ENCODE peak calls at places on chromosomes 11 and 22, in six cellular contexts. One of them, this sample, is unnamed. For H3K4me1, the result is how much of the 10 kb centered on the place peaks cover.

GRCh38 chr11:418343-419247 is 3.8 kb upstream of the SIGIRR start:
- DNase-seq in GM12878: no peak
- DNase-seq in neuronal stem cell: no peak
- DNase-seq in lower lobe of right lung: peak
- DNase-seq in K562: no peak
- DNase-seq in GM23338: no peak
- DNase-seq in this sample: no peak

GRCh38 chr11:68312117-68312779 is at the start of gene LRP5:
- DNase-seq in GM12878: no peak
- DNase-seq in K562: peak
- DNase-seq in lower lobe of right lung: no peak
- DNase-seq in neuronal stem cell: no peak
- DNase-seq in GM23338: peak
- DNase-seq in this sample: no peak

GRCh38 chr11:3108183-3108721 is 51.0 kb upstream of the CARS1 start:
- DNase-seq in GM12878: no peak
- DNase-seq in neuronal stem cell: no peak
- DNase-seq in K562: no peak
- DNase-seq in lower lobe of right lung: peak
- DNase-seq in GM23338: no peak
- DNase-seq in this sample: no peak

GRCh38 chr11:61963282-61964057 is 4.0 kb downstream of the FTH1 start:
- DNase-seq in lower lobe of right lung: no peak
- DNase-seq in GM23338: no peak
- DNase-seq in GM12878: peak
- DNase-seq in neuronal stem cell: no peak
- DNase-seq in K562: no peak
- DNase-seq in this sample: no peak

GRCh38 chr22:19121631-19122142 is 525 bp downstream of the DGCR2 start:
- DNase-seq in lower lobe of right lung: peak
- DNase-seq in GM12878: no peak
- DNase-seq in GM23338: peak
- DNase-seq in neuronal stem cell: peak
- DNase-seq in K562: peak
- DNase-seq in this sample: peak

GRCh38 chr11:45089845-45090499 is 56.5 kb upstream of the PRDM11 start:
- DNase-seq in GM23338: peak
- DNase-seq in lower lobe of right lung: no peak
- DNase-seq in neuronal stem cell: no peak
- DNase-seq in K562: no peak
- DNase-seq in GM12878: no peak
- DNase-seq in this sample: no peak

GRCh38 chr11:18229501-18229900 is 7.1 kb downstream of the SAA4 start:
- DNase-seq in K562: no peak
- DNase-seq in lower lobe of right lung: no peak
- DNase-seq in GM12878: peak
- DNase-seq in GM23338: no peak
- DNase-seq in neuronal stem cell: no peak
- DNase-seq in this sample: no peak

GRCh38 chr11:102007567-102008437 is 39.4 kb upstream of the CFAP300 start:
- DNase-seq in K562: peak
- DNase-seq in GM23338: peak
- DNase-seq in lower lobe of right lung: no peak
- DNase-seq in neuronal stem cell: peak
- DNase-seq in GM12878: peak
- DNase-seq in this sample: no peak

DNA sequence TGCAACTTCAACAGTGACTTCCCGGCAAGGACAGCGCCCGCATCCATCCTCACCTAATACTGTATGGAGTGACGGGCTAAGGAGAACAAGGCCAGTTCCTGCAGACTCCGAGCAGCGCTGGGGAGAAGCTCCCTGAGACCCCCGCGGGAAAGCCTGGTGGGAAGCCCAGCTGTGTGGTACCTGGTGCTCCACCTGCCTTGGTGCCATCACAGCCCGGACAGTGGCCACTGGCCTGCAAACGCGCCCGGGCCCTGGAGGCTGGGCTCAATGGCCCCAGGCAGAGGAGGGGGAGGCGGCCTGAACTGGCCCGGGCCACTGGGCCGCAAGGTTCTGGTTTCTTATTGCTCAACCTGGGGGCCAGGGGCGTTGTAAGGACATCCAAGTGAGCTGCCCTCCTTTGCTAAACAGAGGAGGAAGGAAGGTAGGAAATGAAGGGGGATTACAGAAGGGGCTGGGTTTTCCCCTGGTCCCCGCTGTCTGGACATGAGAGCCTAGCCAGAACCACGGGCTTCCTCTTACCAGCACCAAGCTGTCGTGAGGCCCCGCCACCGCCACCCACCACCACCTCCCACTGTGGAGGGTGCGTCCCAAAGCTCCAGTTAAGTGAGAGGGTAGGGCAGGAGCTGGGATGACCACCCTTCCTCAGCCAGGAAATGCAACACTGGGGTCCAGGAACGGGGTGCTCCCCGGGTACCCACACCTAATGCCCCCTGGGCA is 8.5 kb upstream of the CDC42BPG start:
- DNase-seq in GM12878: no peak
- DNase-seq in GM23338: no peak
- DNase-seq in K562: no peak
- DNase-seq in neuronal stem cell: no peak
- DNase-seq in lower lobe of right lung: no peak
- DNase-seq in this sample: no peak
- H3K4me1 ChIP-seq in GM12878: half or more
- H3K4me1 ChIP-seq in GM23338: under half
- H3K4me1 ChIP-seq in K562: half or more
- H3K4me1 ChIP-seq in neuronal stem cell: under half
- H3K4me1 ChIP-seq in lower lobe of right lung: half or more
- H3K4me1 ChIP-seq in this sample: half or more

DNA sequence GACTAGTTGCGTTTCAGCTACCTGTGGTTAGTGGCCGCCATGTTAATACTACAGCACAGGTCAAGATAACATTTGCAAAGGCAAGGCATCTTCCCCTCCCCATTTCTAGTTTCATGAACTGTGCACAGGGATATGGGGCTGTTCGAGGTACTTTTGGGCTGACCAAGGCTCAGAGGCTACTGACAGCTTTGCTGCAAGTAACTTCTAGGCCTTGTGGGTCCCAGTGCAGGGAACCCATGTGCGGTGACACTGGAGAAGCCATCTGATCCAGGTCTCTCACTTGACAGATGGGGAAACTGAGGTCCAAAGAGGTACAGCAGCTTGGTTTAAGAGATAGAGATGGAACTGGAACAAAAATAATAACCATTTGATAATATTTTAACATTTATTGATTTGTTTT is 13.6 kb downstream of the TIMP3 start:
- DNase-seq in GM12878: no peak
- DNase-seq in GM23338: no peak
- DNase-seq in neuronal stem cell: no peak
- DNase-seq in lower lobe of right lung: no peak
- DNase-seq in K562: no peak
- DNase-seq in this sample: no peak
- H3K4me3 ChIP-seq in GM12878: no peak
- H3K4me3 ChIP-seq in GM23338: no peak
- H3K4me3 ChIP-seq in neuronal stem cell: no peak
- H3K4me3 ChIP-seq in lower lobe of right lung: no peak
- H3K4me3 ChIP-seq in K562: no peak
- H3K4me3 ChIP-seq in this sample: no peak

DNA sequence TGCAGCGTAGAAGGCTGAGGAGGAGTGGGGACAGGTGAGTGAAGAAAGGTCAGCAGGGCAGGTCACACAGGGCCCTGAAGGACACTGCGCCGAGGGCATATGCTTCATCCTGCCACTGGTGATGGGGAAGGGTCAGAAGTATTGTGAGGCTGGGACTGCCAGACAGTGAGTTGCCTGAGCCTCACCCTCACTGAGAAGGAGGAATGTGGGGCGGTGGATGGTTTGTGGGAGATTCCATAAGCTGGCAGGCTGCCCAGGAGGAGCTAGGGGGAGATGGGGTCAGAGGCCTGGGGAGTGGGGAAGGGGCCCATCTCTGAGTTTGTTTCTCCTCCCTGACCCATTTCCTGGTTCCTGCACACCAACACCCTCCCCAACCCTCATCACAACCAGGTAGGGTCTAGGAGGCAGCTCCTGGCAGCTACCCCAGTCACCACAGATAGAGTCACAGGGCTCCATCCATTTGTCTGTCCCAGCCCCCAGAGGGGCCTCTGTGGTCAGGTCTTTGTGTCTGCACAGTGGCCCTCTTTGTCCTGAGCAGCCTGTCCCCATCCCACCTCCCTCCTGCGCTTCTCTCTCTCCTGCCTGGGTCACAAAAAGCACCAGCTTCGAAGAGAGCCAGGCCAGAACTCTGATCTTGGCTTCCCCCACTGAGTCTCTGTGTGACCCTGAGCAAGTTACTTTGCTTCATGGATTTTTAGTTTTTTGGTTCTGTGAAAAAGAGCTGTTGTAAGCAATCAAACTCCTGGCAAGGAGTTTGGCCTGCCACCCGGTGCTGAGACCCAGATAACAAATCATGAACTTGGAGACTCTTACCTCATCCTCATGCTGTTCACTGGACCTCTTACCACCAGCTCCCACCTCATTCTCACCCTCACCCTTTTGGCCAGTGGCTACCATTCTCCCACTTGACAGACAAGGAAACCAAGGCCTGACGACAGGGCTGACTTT is 4.6 kb upstream of the P2RY2 start:
- DNase-seq in GM23338: no peak
- DNase-seq in lower lobe of right lung: peak
- DNase-seq in GM12878: no peak
- DNase-seq in K562: no peak
- DNase-seq in neuronal stem cell: no peak
- DNase-seq in this sample: no peak
- H3K4me1 ChIP-seq in GM23338: under half
- H3K4me1 ChIP-seq in lower lobe of right lung: under half
- H3K4me1 ChIP-seq in GM12878: under half
- H3K4me1 ChIP-seq in K562: under half
- H3K4me1 ChIP-seq in neuronal stem cell: under half
- H3K4me1 ChIP-seq in this sample: under half

GRCh38 chr22:41447435-41448188 is 1.0 kb upstream of the TOB2 start:
- DNase-seq in lower lobe of right lung: peak
- DNase-seq in GM12878: no peak
- DNase-seq in neuronal stem cell: peak
- DNase-seq in GM23338: peak
- DNase-seq in K562: peak
- DNase-seq in this sample: peak
- H3K4me3 ChIP-seq in lower lobe of right lung: peak
- H3K4me3 ChIP-seq in GM12878: peak
- H3K4me3 ChIP-seq in neuronal stem cell: peak
- H3K4me3 ChIP-seq in GM23338: peak
- H3K4me3 ChIP-seq in K562: peak
- H3K4me3 ChIP-seq in this sample: peak

GRCh38 chr11:66617148-66617814 is 851 bp downstream of the RBM14 start:
- DNase-seq in GM12878: no peak
- DNase-seq in lower lobe of right lung: peak
- DNase-seq in K562: no peak
- DNase-seq in neuronal stem cell: no peak
- DNase-seq in GM23338: no peak
- DNase-seq in this sample: no peak
- H3K4me1 ChIP-seq in GM12878: under half
- H3K4me1 ChIP-seq in lower lobe of right lung: half or more
- H3K4me1 ChIP-seq in K562: under half
- H3K4me1 ChIP-seq in neuronal stem cell: under half
- H3K4me1 ChIP-seq in GM23338: under half
- H3K4me1 ChIP-seq in this sample: under half

DNA sequence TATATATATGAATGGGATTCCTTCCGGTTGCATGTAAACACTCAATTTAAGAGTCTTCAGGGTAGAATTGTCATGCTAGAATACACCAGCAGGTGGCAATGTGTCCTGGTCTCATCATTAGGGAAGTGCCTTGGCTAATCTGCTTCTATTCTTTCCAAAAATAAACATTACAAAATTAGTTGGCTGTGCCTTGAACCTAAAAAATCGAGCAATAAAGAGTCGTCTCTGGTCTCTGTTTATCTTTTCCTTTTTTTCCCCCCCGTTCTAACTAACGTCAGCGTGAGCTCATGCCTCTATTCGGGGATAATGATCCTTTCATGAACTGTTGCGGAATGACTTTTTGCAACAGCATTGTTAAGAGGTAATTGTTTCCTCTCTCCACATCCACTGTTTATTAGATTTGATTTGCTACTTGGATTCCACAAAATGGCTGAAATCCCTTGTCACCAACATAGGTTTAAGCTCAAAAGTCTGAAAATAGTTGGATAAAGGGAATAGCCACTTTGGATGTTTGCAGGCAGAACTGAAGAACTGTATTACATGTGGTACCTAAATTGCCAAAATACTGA is 1.2 kb upstream of the ARHGEF12 start:
- DNase-seq in GM23338: peak
- DNase-seq in K562: peak
- DNase-seq in lower lobe of right lung: no peak
- DNase-seq in neuronal stem cell: peak
- DNase-seq in GM12878: peak
- DNase-seq in this sample: peak
- H3K4me3 ChIP-seq in GM23338: peak
- H3K4me3 ChIP-seq in K562: peak
- H3K4me3 ChIP-seq in lower lobe of right lung: peak
- H3K4me3 ChIP-seq in neuronal stem cell: peak
- H3K4me3 ChIP-seq in GM12878: peak
- H3K4me3 ChIP-seq in this sample: peak